ENCODE peak calls at places on chromosomes 2 and 18, in seven cellular contexts. H is lower leg skin, S is epithelial cell of esophagus, D is GM12878, X is foreskin fibroblast, Z is left ventricle myocardium inferior, A is RWPE1. Q is an unnamed sample.

GRCh38 chr2:147846382-147847081 is 1.7 kb downstream of the ACVR2A start:
- DNase-seq in H (no peak), S (peak; percentile 19), D (no peak), X (no peak), Z (no peak), A (peak; percentile 16), Q (no peak)

GRCh38 chr18:56785006-56785405 is 133.8 kb downstream of the WDR7 start:
- DNase-seq in H (no peak), S (no peak), D (no peak), X (no peak), Z (no peak), A (no peak), Q (no peak)

GRCh38 chr2:33340265-33340664 is 136.2 kb upstream of the RASGRP3 start:
- DNase-seq in H (peak; percentile 53), S (no peak), D (no peak), X (no peak), Z (peak; percentile 86), A (no peak), Q (peak; percentile 92)

GRCh38 chr18:74742573-74742972 is 144.9 kb downstream of the ZNF407 start:
- DNase-seq in H (no peak), S (no peak), D (no peak), X (peak; percentile 8), Z (no peak), A (no peak), Q (no peak)

GRCh38 chr2:233059797-233060499 is at the start of gene INPP5D:
- DNase-seq in H (no peak), S (no peak), D (no peak), X (no peak), Z (peak; percentile 36), A (no peak), Q (peak; percentile 31)

GRCh38 chr18:36315736-36316135 is 18.2 kb downstream of the FHOD3 start:
- DNase-seq in H (no peak), S (peak; percentile 91), D (no peak), X (no peak), Z (no peak), A (no peak), Q (no peak)

GRCh38 chr2:124666976-124667375 is 641.9 kb downstream of the CNTNAP5 start:
- DNase-seq in H (no peak), S (peak; percentile 2), D (no peak), X (no peak), Z (no peak), A (peak; percentile 1), Q (no peak)

GRCh38 chr2:104687147-104687546 is 166.8 kb upstream of the POU3F3 start:
- DNase-seq in H (no peak), S (no peak), D (no peak), X (no peak), Z (no peak), A (no peak), Q (no peak)

GRCh38 chr2:238999290-238999741 is 151.4 kb downstream of the TWIST2 start:
- DNase-seq in H (no peak), S (no peak), D (no peak), X (no peak), Z (no peak), A (no peak), Q (no peak)

GRCh38 chr2:101528501-101528900 is 53.6 kb upstream of the RFX8 start:
- DNase-seq in H (no peak), S (no peak), D (no peak), X (no peak), Z (no peak), A (no peak), Q (no peak)

GRCh38 chr2:159454185-159454584 is 162.2 kb downstream of the BAZ2B start:
- DNase-seq in H (no peak), S (peak; percentile 89), D (no peak), X (no peak), Z (no peak), A (peak; percentile 13), Q (no peak)

GRCh38 chr2:5467506-5467905 is 224.7 kb upstream of the SOX11 start:
- DNase-seq in H (no peak), S (no peak), D (no peak), X (no peak), Z (no peak), A (no peak), Q (no peak)

GRCh38 chr2:60551241-60552095 is 2.0 kb downstream of the BCL11A start:
- DNase-seq in H (no peak), S (peak; percentile 67), D (no peak), X (no peak), Z (no peak), A (peak; percentile 34), Q (no peak)

GRCh38 chr2:235505210-235505741 is 11.4 kb downstream of the AGAP1 start:
- DNase-seq in H (no peak), S (no peak), D (no peak), X (no peak), Z (no peak), A (no peak), Q (no peak)

GRCh38 chr2:99242151-99242550 is 13.3 kb downstream of the LYG2 start:
- DNase-seq in H (no peak), S (no peak), D (no peak), X (no peak), Z (no peak), A (no peak), Q (no peak)

GRCh38 chr2:113887393-113887792 is 2.5 kb upstream of the ACTR3 start:
- DNase-seq in H (no peak), S (no peak), D (no peak), X (no peak), Z (no peak), A (no peak), Q (no peak)

GRCh38 chr2:113891265-113891959 is 1.5 kb downstream of the ACTR3 start:
- DNase-seq in H (no peak), S (peak; percentile 19), D (no peak), X (no peak), Z (no peak), A (no peak), Q (no peak)

GRCh38 chr2:113890253-113891235 is 655 bp downstream of the ACTR3 start:
- DNase-seq in H (peak; percentile 75), S (peak; percentile 77), D (peak; percentile 75), X (peak; percentile 55), Z (peak; percentile 49), A (peak; percentile 27), Q (peak; percentile 71)

GRCh38 chr2:113888641-113889470 is 1.0 kb upstream of the ACTR3 start:
- DNase-seq in H (no peak), S (no peak), D (no peak), X (no peak), Z (peak; percentile 45), A (no peak), Q (no peak)

DNA sequence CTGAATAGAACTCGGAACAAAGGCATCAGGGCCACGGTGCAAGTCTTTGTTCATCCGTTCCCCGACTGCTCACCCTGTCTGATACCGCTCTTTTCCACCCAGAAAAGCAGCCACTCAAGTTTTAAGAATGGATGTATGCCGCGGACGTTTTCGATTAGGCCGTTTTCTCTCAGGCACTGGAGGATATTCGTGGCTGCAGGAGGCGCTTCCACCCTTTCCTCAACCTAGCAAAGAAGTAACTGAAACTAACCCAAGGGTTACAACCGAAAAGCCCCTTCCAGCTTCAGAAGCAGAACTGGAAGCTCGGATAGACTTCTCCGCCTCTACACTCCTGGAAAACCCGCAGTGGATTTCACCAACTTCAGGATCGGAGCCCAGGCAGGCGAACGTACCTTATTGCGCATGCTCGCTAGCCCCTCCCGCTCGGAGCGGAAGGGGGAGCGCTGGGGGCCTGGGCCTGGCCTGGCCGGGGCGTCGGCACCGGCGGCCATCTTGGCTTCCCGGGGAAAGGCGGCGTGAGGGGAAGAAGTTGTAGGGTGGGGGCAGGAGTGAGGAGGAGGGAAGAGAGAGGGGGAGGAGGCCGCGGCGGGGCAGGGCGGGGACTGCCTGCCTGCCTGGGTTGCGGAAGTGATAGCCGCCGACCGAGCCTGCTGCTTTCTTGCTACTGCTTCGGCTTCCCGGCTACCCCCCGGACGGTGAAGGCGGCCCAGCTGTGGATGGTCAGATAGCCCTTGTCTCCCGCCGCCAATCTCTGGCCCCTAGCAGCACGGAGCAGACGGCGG is at the start of gene ACTR3:
- DNase-seq in H (peak; percentile 97), S (peak; percentile 99), D (peak; percentile 99), X (peak; percentile 98), Z (peak; percentile 97), A (peak; percentile 95), Q (peak; percentile 98)
- TF ChIP-seq CTCF in H (no peak), S (no peak), D (no peak), X (no peak), Z (no peak), A (no peak), Q (no peak)

GRCh38 chr2:222318712-222319575 is 20.1 kb upstream of the PAX3 start:
- DNase-seq in H (no peak), S (peak; percentile 19), D (no peak), X (peak; percentile 32), Z (peak; percentile 49), A (no peak), Q (no peak)
- TF ChIP-seq CTCF in H (no peak), S (no peak), D (peak; percentile 58), X (peak; percentile 20), Z (peak; percentile 58), A (peak; percentile 41), Q (no peak)

GRCh38 chr18:24797987-24798386 is 337.6 kb downstream of the HRH4 start:
- DNase-seq in H (no peak), S (no peak), D (no peak), X (no peak), Z (no peak), A (no peak), Q (no peak)

GRCh38 chr18:24799720-24800119 is 339.3 kb downstream of the HRH4 start:
- DNase-seq in H (no peak), S (peak; percentile 4), D (no peak), X (no peak), Z (no peak), A (no peak), Q (no peak)

GRCh38 chr18:24802439-24802838 is 342.0 kb downstream of the HRH4 start:
- DNase-seq in H (no peak), S (no peak), D (no peak), X (no peak), Z (no peak), A (no peak), Q (no peak)

GRCh38 chr18:24801011-24801410 is 340.6 kb downstream of the HRH4 start:
- DNase-seq in H (no peak), S (no peak), D (no peak), X (no peak), Z (no peak), A (no peak), Q (no peak)

GRCh38 chr18:24799176-24799575 is 338.7 kb downstream of the HRH4 start:
- DNase-seq in H (no peak), S (no peak), D (no peak), X (no peak), Z (no peak), A (no peak), Q (no peak)
- TF ChIP-seq CTCF in H (no peak), S (no peak), D (no peak), X (peak; percentile 9), Z (no peak), A (no peak), Q (no peak)

GRCh38 chr2:88668862-88669261 is 22.6 kb upstream of the RPIA start:
- DNase-seq in H (no peak), S (no peak), D (no peak), X (no peak), Z (no peak), A (no peak), Q (no peak)

GRCh38 chr2:88666576-88666975 is 24.9 kb upstream of the RPIA start:
- DNase-seq in H (no peak), S (peak; percentile 22), D (no peak), X (no peak), Z (no peak), A (no peak), Q (no peak)

GRCh38 chr2:88669371-88670214 is 21.9 kb upstream of the RPIA start:
- DNase-seq in H (no peak), S (peak; percentile 68), D (peak; percentile 32), X (peak; percentile 21), Z (no peak), A (peak; percentile 78), Q (no peak)

GRCh38 chr2:88671786-88672427 is 19.6 kb upstream of the RPIA start:
- DNase-seq in H (no peak), S (peak; percentile 73), D (no peak), X (peak; percentile 50), Z (no peak), A (peak; percentile 58), Q (no peak)

GRCh38 chr2:88667219-88667618 is 24.3 kb upstream of the RPIA start:
- DNase-seq in H (no peak), S (no peak), D (no peak), X (no peak), Z (no peak), A (no peak), Q (no peak)
- TF ChIP-seq CTCF in H (no peak), S (no peak), D (no peak), X (no peak), Z (no peak), A (no peak), Q (no peak)

Q was measured in psoas muscle.